ENCODE peak calls at places on chromosomes 4 and X, in ten cellular contexts. One of them, this sample, is unnamed.

GRCh38 chrX:128106630-128107029 is 54.4 kb upstream of the ACTRT1 start:
- DNase-seq in foreskin keratinocyte: peak; percentile 1
- DNase-seq in CD8-positive, alpha-beta T cell: no peak
- DNase-seq in upper lobe of right lung: no peak
- DNase-seq in ovary: no peak
- DNase-seq in heart left ventricle: no peak
- DNase-seq in IMR-90: no peak
- DNase-seq in choroid plexus epithelial cell: peak; percentile 1
- DNase-seq in Peyer's patch: no peak
- DNase-seq in HepG2: peak; percentile 3
- DNase-seq in this sample: no peak

GRCh38 chr4:107708225-107708624 is 11.8 kb downstream of the PAPSS1 start:
- DNase-seq in foreskin keratinocyte: peak; percentile 64
- DNase-seq in CD8-positive, alpha-beta T cell: no peak
- DNase-seq in upper lobe of right lung: no peak
- DNase-seq in ovary: no peak
- DNase-seq in heart left ventricle: no peak
- DNase-seq in IMR-90: no peak
- DNase-seq in choroid plexus epithelial cell: no peak
- DNase-seq in Peyer's patch: no peak
- DNase-seq in HepG2: no peak
- DNase-seq in this sample: no peak

GRCh38 chr4:91636083-91636482 is 667.7 kb upstream of the GRID2 start:
- DNase-seq in foreskin keratinocyte: no peak
- DNase-seq in CD8-positive, alpha-beta T cell: no peak
- DNase-seq in upper lobe of right lung: no peak
- DNase-seq in ovary: no peak
- DNase-seq in heart left ventricle: no peak
- DNase-seq in IMR-90: no peak
- DNase-seq in choroid plexus epithelial cell: no peak
- DNase-seq in Peyer's patch: no peak
- DNase-seq in HepG2: no peak
- DNase-seq in this sample: no peak

GRCh38 chr4:180953572-180953971 is 1289.6 kb upstream of the TENM3 start:
- DNase-seq in foreskin keratinocyte: no peak
- DNase-seq in CD8-positive, alpha-beta T cell: no peak
- DNase-seq in upper lobe of right lung: no peak
- DNase-seq in ovary: no peak
- DNase-seq in heart left ventricle: no peak
- DNase-seq in IMR-90: peak; percentile 4
- DNase-seq in choroid plexus epithelial cell: peak; percentile 2
- DNase-seq in Peyer's patch: no peak
- DNase-seq in HepG2: peak; percentile 2
- DNase-seq in this sample: no peak

GRCh38 chr4:99855677-99856076 is 38.5 kb downstream of the LAMTOR3 start:
- DNase-seq in foreskin keratinocyte: no peak
- DNase-seq in CD8-positive, alpha-beta T cell: no peak
- DNase-seq in upper lobe of right lung: no peak
- DNase-seq in ovary: no peak
- DNase-seq in heart left ventricle: no peak
- DNase-seq in IMR-90: no peak
- DNase-seq in choroid plexus epithelial cell: no peak
- DNase-seq in Peyer's patch: no peak
- DNase-seq in HepG2: no peak
- DNase-seq in this sample: no peak

GRCh38 chrX:110180928-110181310 is 137.0 kb downstream of the AMMECR1 start:
- DNase-seq in foreskin keratinocyte: peak; percentile 57
- DNase-seq in CD8-positive, alpha-beta T cell: no peak
- DNase-seq in upper lobe of right lung: no peak
- DNase-seq in ovary: no peak
- DNase-seq in heart left ventricle: no peak
- DNase-seq in IMR-90: peak; percentile 36
- DNase-seq in choroid plexus epithelial cell: peak; percentile 49
- DNase-seq in Peyer's patch: no peak
- DNase-seq in HepG2: no peak
- DNase-seq in this sample: no peak

GRCh38 chr4:149914101-149914500 is 98.5 kb upstream of the IQCM start:
- DNase-seq in foreskin keratinocyte: no peak
- DNase-seq in CD8-positive, alpha-beta T cell: no peak
- DNase-seq in upper lobe of right lung: no peak
- DNase-seq in ovary: no peak
- DNase-seq in heart left ventricle: no peak
- DNase-seq in IMR-90: no peak
- DNase-seq in choroid plexus epithelial cell: no peak
- DNase-seq in Peyer's patch: no peak
- DNase-seq in HepG2: no peak
- DNase-seq in this sample: no peak

GRCh38 chr4:52037730-52038108 is 380 bp downstream of the SGCB start:
- DNase-seq in foreskin keratinocyte: peak; percentile 14
- DNase-seq in CD8-positive, alpha-beta T cell: peak; percentile 10
- DNase-seq in upper lobe of right lung: no peak
- DNase-seq in ovary: peak; percentile 49
- DNase-seq in heart left ventricle: peak; percentile 45
- DNase-seq in IMR-90: peak; percentile 33
- DNase-seq in choroid plexus epithelial cell: peak; percentile 39
- DNase-seq in Peyer's patch: no peak
- DNase-seq in HepG2: no peak
- DNase-seq in this sample: peak; percentile 14

GRCh38 chr4:152968806-152969394 is 32.8 kb downstream of the FHDC1 start:
- DNase-seq in foreskin keratinocyte: peak; percentile 84
- DNase-seq in CD8-positive, alpha-beta T cell: no peak
- DNase-seq in upper lobe of right lung: no peak
- DNase-seq in ovary: no peak
- DNase-seq in heart left ventricle: no peak
- DNase-seq in IMR-90: peak; percentile 39
- DNase-seq in choroid plexus epithelial cell: no peak
- DNase-seq in Peyer's patch: no peak
- DNase-seq in HepG2: no peak
- DNase-seq in this sample: no peak

GRCh38 chr4:40251366-40251765 is 54.5 kb downstream of the RHOH start:
- DNase-seq in foreskin keratinocyte: peak; percentile 94
- DNase-seq in CD8-positive, alpha-beta T cell: no peak
- DNase-seq in upper lobe of right lung: no peak
- DNase-seq in ovary: no peak
- DNase-seq in heart left ventricle: no peak
- DNase-seq in IMR-90: no peak
- DNase-seq in choroid plexus epithelial cell: no peak
- DNase-seq in Peyer's patch: no peak
- DNase-seq in HepG2: no peak
- DNase-seq in this sample: no peak

GRCh38 chr4:77593993-77594392 is 11.6 kb upstream of the CXCL13 start:
- DNase-seq in foreskin keratinocyte: no peak
- DNase-seq in CD8-positive, alpha-beta T cell: no peak
- DNase-seq in upper lobe of right lung: no peak
- DNase-seq in ovary: no peak
- DNase-seq in heart left ventricle: no peak
- DNase-seq in IMR-90: no peak
- DNase-seq in choroid plexus epithelial cell: no peak
- DNase-seq in Peyer's patch: no peak
- DNase-seq in HepG2: no peak
- DNase-seq in this sample: no peak

GRCh38 chr4:112982677-112983076 is 66.8 kb upstream of the ANK2 start:
- DNase-seq in foreskin keratinocyte: no peak
- DNase-seq in CD8-positive, alpha-beta T cell: no peak
- DNase-seq in upper lobe of right lung: no peak
- DNase-seq in ovary: no peak
- DNase-seq in heart left ventricle: no peak
- DNase-seq in IMR-90: no peak
- DNase-seq in choroid plexus epithelial cell: peak; percentile 7
- DNase-seq in Peyer's patch: no peak
- DNase-seq in HepG2: no peak
- DNase-seq in this sample: no peak

GRCh38 chrX:123773258-123773978 is 40.6 kb upstream of the THOC2 start:
- DNase-seq in foreskin keratinocyte: peak; percentile 42
- DNase-seq in CD8-positive, alpha-beta T cell: no peak
- DNase-seq in upper lobe of right lung: no peak
- DNase-seq in ovary: no peak
- DNase-seq in heart left ventricle: no peak
- DNase-seq in IMR-90: no peak
- DNase-seq in choroid plexus epithelial cell: no peak
- DNase-seq in Peyer's patch: no peak
- DNase-seq in HepG2: no peak
- DNase-seq in this sample: no peak

GRCh38 chr4:65968873-65969272 is 298.6 kb upstream of the EPHA5 start:
- DNase-seq in foreskin keratinocyte: no peak
- DNase-seq in CD8-positive, alpha-beta T cell: no peak
- DNase-seq in upper lobe of right lung: no peak
- DNase-seq in ovary: no peak
- DNase-seq in heart left ventricle: no peak
- DNase-seq in IMR-90: no peak
- DNase-seq in choroid plexus epithelial cell: peak; percentile 61
- DNase-seq in Peyer's patch: no peak
- DNase-seq in HepG2: peak; percentile 10
- DNase-seq in this sample: no peak

GRCh38 chr4:154082760-154083530 is 294.1 kb upstream of the SFRP2 start:
- DNase-seq in foreskin keratinocyte: peak; percentile 16
- DNase-seq in CD8-positive, alpha-beta T cell: no peak
- DNase-seq in upper lobe of right lung: no peak
- DNase-seq in ovary: no peak
- DNase-seq in heart left ventricle: no peak
- DNase-seq in IMR-90: no peak
- DNase-seq in choroid plexus epithelial cell: peak; percentile 43
- DNase-seq in Peyer's patch: no peak
- DNase-seq in HepG2: no peak
- DNase-seq in this sample: no peak

DNA sequence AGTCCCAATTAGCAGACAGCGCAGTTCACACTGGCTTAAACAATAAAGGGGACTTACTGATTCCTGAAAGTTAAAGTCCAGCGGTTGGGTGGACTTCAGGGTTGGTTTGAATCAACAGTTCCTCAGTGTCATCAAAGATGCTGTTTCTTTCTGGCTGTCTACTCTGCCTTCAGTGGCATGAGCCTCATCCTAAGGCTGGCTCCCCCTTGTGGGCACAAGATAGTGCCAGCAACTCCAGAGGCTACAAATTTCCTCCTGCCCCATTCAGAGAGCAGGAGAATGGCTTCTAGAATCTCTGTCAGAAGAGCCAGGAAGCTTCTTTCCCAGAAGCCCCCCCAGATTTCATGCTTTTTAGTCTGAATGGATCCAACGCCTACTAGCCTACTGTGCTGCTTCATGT is 82.4 kb upstream of the MTM1 start:
- DNase-seq in foreskin keratinocyte: peak; percentile 15
- DNase-seq in CD8-positive, alpha-beta T cell: peak; percentile 35
- DNase-seq in upper lobe of right lung: no peak
- DNase-seq in ovary: no peak
- DNase-seq in heart left ventricle: peak; percentile 39
- DNase-seq in IMR-90: peak; percentile 59
- DNase-seq in choroid plexus epithelial cell: peak; percentile 74
- DNase-seq in Peyer's patch: peak; percentile 31
- DNase-seq in HepG2: peak; percentile 20
- DNase-seq in this sample: peak; percentile 60
- TF ChIP-seq CTCF in foreskin keratinocyte: peak; percentile 68
- TF ChIP-seq CTCF in CD8-positive, alpha-beta T cell: no peak
- TF ChIP-seq CTCF in upper lobe of right lung: peak; percentile 54
- TF ChIP-seq CTCF in ovary: no peak
- TF ChIP-seq CTCF in heart left ventricle: peak; percentile 44
- TF ChIP-seq CTCF in IMR-90: peak; percentile 57
- TF ChIP-seq CTCF in choroid plexus epithelial cell: peak; percentile 80
- TF ChIP-seq CTCF in Peyer's patch: no peak
- TF ChIP-seq CTCF in HepG2: peak; percentile 52
- TF ChIP-seq CTCF in this sample: peak; percentile 44

DNA sequence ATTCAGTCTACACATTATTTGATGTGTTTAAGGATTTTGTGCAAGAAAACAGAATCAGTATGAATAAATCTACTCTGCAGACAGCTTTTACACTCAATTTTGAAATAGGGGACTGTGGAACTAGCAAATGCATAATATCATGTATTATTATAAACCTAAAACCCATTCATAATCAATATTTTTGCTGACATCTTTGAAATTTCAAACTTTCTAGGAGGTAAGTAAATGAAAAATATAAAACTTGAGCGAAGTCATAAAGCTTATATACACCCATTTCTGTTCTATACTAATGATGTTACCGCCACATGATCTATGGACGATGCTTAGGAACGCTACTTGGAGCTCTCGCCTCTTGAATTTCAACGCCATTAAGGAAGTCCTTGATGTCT is 38.1 kb downstream of the ADGRA3 start:
- DNase-seq in foreskin keratinocyte: no peak
- DNase-seq in CD8-positive, alpha-beta T cell: no peak
- DNase-seq in upper lobe of right lung: no peak
- DNase-seq in ovary: no peak
- DNase-seq in heart left ventricle: no peak
- DNase-seq in IMR-90: no peak
- DNase-seq in choroid plexus epithelial cell: no peak
- DNase-seq in Peyer's patch: no peak
- DNase-seq in HepG2: no peak
- DNase-seq in this sample: no peak
- TF ChIP-seq CTCF in foreskin keratinocyte: no peak
- TF ChIP-seq CTCF in CD8-positive, alpha-beta T cell: no peak
- TF ChIP-seq CTCF in upper lobe of right lung: no peak
- TF ChIP-seq CTCF in ovary: no peak
- TF ChIP-seq CTCF in heart left ventricle: no peak
- TF ChIP-seq CTCF in IMR-90: no peak
- TF ChIP-seq CTCF in choroid plexus epithelial cell: no peak
- TF ChIP-seq CTCF in Peyer's patch: no peak
- TF ChIP-seq CTCF in HepG2: no peak
- TF ChIP-seq CTCF in this sample: no peak

DNA sequence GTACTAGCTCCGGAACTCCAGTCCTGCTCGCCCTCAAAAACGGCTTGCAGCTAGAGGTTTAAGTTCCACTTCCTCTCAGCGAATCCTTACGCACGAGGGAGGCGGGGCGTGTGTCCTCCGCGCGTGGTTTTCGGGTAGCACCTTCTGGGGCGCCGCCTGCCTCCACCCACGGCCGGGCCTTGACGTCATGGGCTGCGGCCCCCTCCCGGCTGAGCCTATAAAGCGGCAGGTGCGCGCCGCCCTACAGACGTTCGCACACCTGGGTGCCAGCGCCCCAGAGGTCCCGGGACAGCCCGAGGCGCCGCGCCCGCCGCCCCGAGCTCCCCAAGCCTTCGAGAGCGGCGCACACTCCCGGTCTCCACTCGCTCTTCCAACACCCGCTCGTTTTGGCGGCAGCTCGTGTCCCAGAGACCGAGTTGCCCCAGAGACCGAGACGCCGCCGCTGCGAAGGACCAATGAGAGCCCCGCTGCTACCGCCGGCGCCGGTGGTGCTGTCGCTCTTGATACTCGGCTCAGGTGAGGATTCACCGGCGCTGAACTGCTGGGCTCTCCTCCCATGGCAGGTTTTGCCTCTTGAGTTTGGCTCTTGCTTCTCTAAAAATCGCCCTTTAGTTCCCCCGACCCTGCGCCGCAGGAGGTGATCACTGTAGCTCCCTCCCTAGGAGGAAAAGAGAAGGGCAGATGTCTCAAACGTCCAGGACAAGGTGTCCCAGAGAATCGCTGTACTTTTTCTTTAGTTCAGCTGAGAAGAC is at the start of gene AREG:
- DNase-seq in foreskin keratinocyte: peak; percentile 90
- DNase-seq in CD8-positive, alpha-beta T cell: peak; percentile 94
- DNase-seq in upper lobe of right lung: peak; percentile 95
- DNase-seq in ovary: peak; percentile 41
- DNase-seq in heart left ventricle: peak; percentile 81
- DNase-seq in IMR-90: peak; percentile 41
- DNase-seq in choroid plexus epithelial cell: peak; percentile 96
- DNase-seq in Peyer's patch: peak; percentile 96
- DNase-seq in HepG2: peak; percentile 15
- DNase-seq in this sample: peak; percentile 71
- TF ChIP-seq CTCF in foreskin keratinocyte: peak; percentile 46
- TF ChIP-seq CTCF in CD8-positive, alpha-beta T cell: peak; percentile 64
- TF ChIP-seq CTCF in upper lobe of right lung: peak; percentile 55
- TF ChIP-seq CTCF in ovary: no peak
- TF ChIP-seq CTCF in heart left ventricle: peak; percentile 22
- TF ChIP-seq CTCF in IMR-90: peak; percentile 57
- TF ChIP-seq CTCF in choroid plexus epithelial cell: peak; percentile 78
- TF ChIP-seq CTCF in Peyer's patch: peak; percentile 33
- TF ChIP-seq CTCF in HepG2: peak; percentile 33
- TF ChIP-seq CTCF in this sample: peak; percentile 46

GRCh38 chr4:2587215-2587823 is 50.9 kb downstream of the FAM193A start:
- DNase-seq in foreskin keratinocyte: no peak
- DNase-seq in CD8-positive, alpha-beta T cell: no peak
- DNase-seq in upper lobe of right lung: no peak
- DNase-seq in ovary: no peak
- DNase-seq in heart left ventricle: no peak
- DNase-seq in IMR-90: peak; percentile 32
- DNase-seq in choroid plexus epithelial cell: no peak
- DNase-seq in Peyer's patch: no peak
- DNase-seq in HepG2: no peak
- DNase-seq in this sample: no peak
- TF ChIP-seq CTCF in foreskin keratinocyte: no peak
- TF ChIP-seq CTCF in CD8-positive, alpha-beta T cell: no peak
- TF ChIP-seq CTCF in upper lobe of right lung: no peak
- TF ChIP-seq CTCF in ovary: no peak
- TF ChIP-seq CTCF in heart left ventricle: no peak
- TF ChIP-seq CTCF in IMR-90: no peak
- TF ChIP-seq CTCF in choroid plexus epithelial cell: no peak
- TF ChIP-seq CTCF in Peyer's patch: no peak
- TF ChIP-seq CTCF in HepG2: no peak
- TF ChIP-seq CTCF in this sample: no peak